ENCODE peak calls at places on chromosomes 1 and 21, in six cellular contexts. U is ovary, H is pancreas, M is heart right ventricle, P is lung, D is aorta. Q is an unnamed sample.

GRCh38 chr1:38153426-38154088 is 107.0 kb upstream of the POU3F1 start:
- DNase-seq in U (no peak), H (no peak), M (no peak), P (no peak), D (no peak), Q (no peak)

GRCh38 chr1:12548279-12549105 is 69.5 kb downstream of the DHRS3 start:
- DNase-seq in U (no peak), H (peak), M (no peak), P (no peak), D (peak), Q (no peak)

GRCh38 chr1:156813750-156814570 is 2.7 kb downstream of the SH2D2A start:
- DNase-seq in U (peak), H (peak), M (peak), P (no peak), D (peak), Q (peak)

GRCh38 chr1:15128520-15129313 is 24.8 kb upstream of the TMEM51 start:
- DNase-seq in U (peak), H (peak), M (peak), P (peak), D (peak), Q (peak)

GRCh38 chr1:27053977-27054376 is 41.3 kb upstream of the TENT5B start:
- DNase-seq in U (no peak), H (no peak), M (no peak), P (no peak), D (no peak), Q (no peak)

GRCh38 chr1:231683439-231684165 is 57.0 kb downstream of the DISC1 start:
- DNase-seq in U (no peak), H (no peak), M (no peak), P (no peak), D (no peak), Q (no peak)

GRCh38 chr21:34771512-34772028 is 102.8 kb downstream of the CLIC6 start:
- DNase-seq in U (no peak), H (no peak), M (no peak), P (no peak), D (no peak), Q (no peak)

GRCh38 chr1:248404024-248404423 is 1.2 kb downstream of the OR2T1 start:
- DNase-seq in U (no peak), H (no peak), M (no peak), P (no peak), D (no peak), Q (no peak)

GRCh38 chr1:42259059-42259738 is 75.8 kb downstream of the FOXJ3 start:
- DNase-seq in U (no peak), H (no peak), M (no peak), P (no peak), D (no peak), Q (no peak)

GRCh38 chr1:153195216-153195615 is 8.0 kb upstream of the LELP1 start:
- DNase-seq in U (no peak), H (no peak), M (no peak), P (no peak), D (no peak), Q (no peak)

GRCh38 chr1:35968396-35968795 is 37.5 kb downstream of the AGO3 start:
- DNase-seq in U (no peak), H (no peak), M (no peak), P (no peak), D (no peak), Q (no peak)

GRCh38 chr1:221903594-221903993 is 161.7 kb upstream of the DUSP10 start:
- DNase-seq in U (no peak), H (no peak), M (no peak), P (no peak), D (no peak), Q (no peak)

GRCh38 chr1:23664837-23665795 is 26.5 kb upstream of the RPL11 start:
- DNase-seq in U (no peak), H (no peak), M (no peak), P (no peak), D (no peak), Q (no peak)

GRCh38 chr1:109762821-109763645 is 690 bp downstream of the EPS8L3 start:
- DNase-seq in U (peak), H (no peak), M (peak), P (no peak), D (peak), Q (no peak)

GRCh38 chr1:1122981-1123480 is 7.1 kb upstream of the C1orf159 start:
- DNase-seq in U (no peak), H (peak), M (no peak), P (no peak), D (no peak), Q (no peak)

GRCh38 chr1:223760833-223761232 is 48.5 kb downstream of the CAPN2 start:
- DNase-seq in U (no peak), H (no peak), M (no peak), P (no peak), D (no peak), Q (no peak)

GRCh38 chr21:16587141-16587570 is 857.4 kb downstream of the USP25 start:
- DNase-seq in U (peak), H (peak), M (peak), P (no peak), D (peak), Q (peak)

GRCh38 chr1:70072239-70072751 is 133.1 kb downstream of the LRRC40 start:
- DNase-seq in U (no peak), H (no peak), M (no peak), P (no peak), D (no peak), Q (no peak)

GRCh38 chr1:31577515-31578191 is 1.3 kb downstream of the TINAGL1 start:
- DNase-seq in U (no peak), H (no peak), M (no peak), P (peak), D (peak), Q (no peak)

GRCh38 chr1:77513839-77514763 is 168.4 kb downstream of the ZZZ3 start:
- DNase-seq in U (peak), H (no peak), M (no peak), P (no peak), D (no peak), Q (no peak)

GRCh38 chr1:220045356-220046051 is 801 bp downstream of the EPRS1 start:
- DNase-seq in U (no peak), H (no peak), M (no peak), P (no peak), D (no peak), Q (no peak)

GRCh38 chr1:181525104-181525721 is 41.9 kb downstream of the CACNA1E start:
- DNase-seq in U (no peak), H (no peak), M (no peak), P (no peak), D (no peak), Q (no peak)

GRCh38 chr21:17775431-17776126 is 43.6 kb downstream of the C21orf91 start:
- DNase-seq in U (no peak), H (no peak), M (no peak), P (no peak), D (no peak), Q (no peak)

GRCh38 chr1:205456383-205456867 is 580 bp upstream of the BLACAT1 start:
- DNase-seq in U (no peak), H (no peak), M (no peak), P (no peak), D (no peak), Q (no peak)

GRCh38 chr1:83029916-83030315 is 969.0 kb downstream of the TTLL7 start:
- DNase-seq in U (no peak), H (no peak), M (no peak), P (no peak), D (no peak), Q (no peak)

GRCh38 chr1:93702102-93702827 is 20.6 kb upstream of the BCAR3 start:
- DNase-seq in U (no peak), H (no peak), M (peak), P (no peak), D (no peak), Q (no peak)

GRCh38 chr1:33424205-33424604 is 6.7 kb downstream of the PHC2 start:
- DNase-seq in U (no peak), H (no peak), M (no peak), P (no peak), D (no peak), Q (no peak)

GRCh38 chr1:7478797-7479499 is 292.1 kb upstream of the VAMP3 start:
- DNase-seq in U (peak), H (peak), M (peak), P (peak), D (no peak), Q (no peak)

GRCh38 chr1:220426989-220427388 is 100.9 kb upstream of the MARK1 start:
- DNase-seq in U (no peak), H (no peak), M (no peak), P (no peak), D (no peak), Q (no peak)

DNA sequence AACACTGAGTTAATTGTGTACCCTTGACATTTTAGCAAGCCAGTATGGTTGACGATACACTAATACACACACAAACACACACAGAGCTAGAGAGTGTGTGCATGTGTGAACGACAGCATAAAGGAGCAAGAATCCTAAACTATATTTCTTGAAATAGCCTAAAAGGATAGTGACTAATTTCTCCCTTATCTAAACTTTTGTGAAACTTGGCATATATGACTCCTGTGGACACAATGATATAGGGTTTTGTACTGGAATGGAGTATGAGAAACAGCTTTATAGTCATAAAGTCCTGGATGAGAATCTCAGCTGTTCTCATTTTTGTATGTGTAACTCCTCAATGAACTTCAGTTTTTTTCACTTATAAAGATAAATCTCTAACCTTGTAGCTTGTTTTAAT is 65.2 kb upstream of the DMRTA2 start:
- DNase-seq in U (no peak), H (no peak), M (no peak), P (no peak), D (no peak), Q (no peak)
- H3K4me3 ChIP-seq in U (no peak), H (no peak), M (no peak), P (no peak), D (no peak), Q (no peak)

DNA sequence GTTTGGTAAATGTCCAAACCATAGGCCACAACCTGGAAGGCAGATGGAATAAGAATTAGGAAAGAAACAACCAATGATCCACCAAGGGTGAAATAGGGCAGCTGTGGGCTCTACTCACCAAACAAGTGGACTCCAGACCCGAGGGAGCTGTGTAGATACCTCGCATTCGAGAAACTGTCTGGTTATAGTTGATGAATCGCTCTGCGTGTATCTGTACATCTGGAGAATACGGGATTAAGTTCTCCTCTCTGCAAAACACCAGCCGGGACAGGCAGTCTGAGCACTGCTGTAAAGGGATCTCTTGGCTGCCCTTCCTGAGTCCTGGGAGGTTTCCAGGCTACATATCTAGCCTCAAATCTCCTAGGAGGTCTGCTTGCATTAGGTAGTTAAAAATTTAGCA is 9.4 kb upstream of the UBR4 start:
- DNase-seq in U (no peak), H (no peak), M (no peak), P (no peak), D (no peak), Q (no peak)
- H3K27ac ChIP-seq in U (no peak), H (no peak), M (peak), P (no peak), D (no peak), Q (no peak)

DNA sequence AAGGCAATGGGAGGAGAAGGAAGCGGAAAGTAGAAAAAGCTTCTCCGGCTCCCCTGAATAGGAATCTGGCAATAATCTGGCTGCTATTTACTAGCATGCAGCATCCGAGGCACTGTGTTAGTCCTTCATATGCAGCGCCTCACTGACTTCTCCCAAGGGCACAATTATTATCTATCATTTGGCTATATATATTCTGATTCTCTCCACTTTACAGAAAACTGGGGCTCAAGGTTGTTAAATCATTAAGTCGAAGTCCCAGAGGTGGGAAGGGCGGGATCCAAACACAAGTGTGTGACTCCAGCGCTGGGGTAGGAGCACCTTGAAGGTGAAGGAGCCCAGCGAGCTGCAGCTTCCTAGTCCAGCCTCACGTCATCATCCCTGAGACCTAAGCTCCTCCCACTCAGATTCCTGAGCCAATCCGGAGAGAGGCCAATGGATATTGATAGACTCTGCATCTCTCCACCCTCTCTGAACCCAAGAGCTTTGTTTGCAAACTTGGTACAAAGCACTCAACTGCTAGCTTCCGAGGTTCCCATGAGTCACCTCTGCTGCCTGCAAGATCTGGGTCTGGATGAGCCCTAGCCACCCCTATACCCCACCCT is 16.6 kb upstream of the EYA3 start:
- DNase-seq in U (peak), H (peak), M (no peak), P (peak), D (no peak), Q (no peak)
- H3K4me3 ChIP-seq in U (no peak), H (no peak), M (no peak), P (no peak), D (peak), Q (no peak)

DNA sequence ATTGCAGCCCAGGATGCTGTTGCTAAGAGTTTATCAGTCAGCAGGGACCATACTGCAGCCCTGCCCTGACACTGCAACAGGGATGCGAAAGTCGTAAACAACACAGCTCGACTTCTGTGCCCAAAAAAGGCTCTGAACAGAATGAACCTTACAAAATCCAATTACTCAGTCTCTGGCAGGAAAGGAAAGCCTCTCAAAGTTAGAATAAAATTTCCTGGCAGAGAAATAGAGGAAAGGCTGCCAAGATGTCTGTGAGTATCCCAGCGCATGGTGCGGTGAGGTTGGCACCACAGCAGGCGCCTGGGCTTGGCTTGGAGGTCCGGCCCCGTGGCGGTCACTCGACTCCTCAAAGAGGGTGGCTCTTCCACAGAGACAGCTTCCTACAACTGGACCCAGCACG is 185.8 kb downstream of the PCP4 start:
- DNase-seq in U (no peak), H (no peak), M (peak), P (no peak), D (peak), Q (peak)
- H3K27ac ChIP-seq in U (no peak), H (no peak), M (no peak), P (no peak), D (peak), Q (no peak)

GRCh38 chr1:160901768-160902167 is 16.8 kb upstream of the ITLN1 start:
- DNase-seq in U (no peak), H (no peak), M (no peak), P (no peak), D (no peak), Q (no peak)
- H3K4me3 ChIP-seq in U (no peak), H (no peak), M (no peak), P (no peak), D (no peak), Q (no peak)

GRCh38 chr1:29195875-29196274 is 14.2 kb upstream of the SRSF4 start:
- DNase-seq in U (peak), H (peak), M (no peak), P (no peak), D (peak), Q (no peak)

GRCh38 chr1:29196863-29197589 is 15.3 kb upstream of the SRSF4 start:
- DNase-seq in U (peak), H (no peak), M (no peak), P (no peak), D (peak), Q (no peak)

GRCh38 chr1:29197590-29197924 is 15.9 kb upstream of the SRSF4 start:
- DNase-seq in U (peak), H (no peak), M (no peak), P (peak), D (no peak), Q (no peak)

GRCh38 chr1:29200905-29201594 is 19.4 kb upstream of the SRSF4 start:
- DNase-seq in U (no peak), H (no peak), M (no peak), P (no peak), D (no peak), Q (no peak)

GRCh38 chr1:29197993-29198392 is 16.3 kb upstream of the SRSF4 start:
- DNase-seq in U (peak), H (no peak), M (no peak), P (no peak), D (peak), Q (no peak)
- H3K27ac ChIP-seq in U (no peak), H (no peak), M (no peak), P (no peak), D (no peak), Q (no peak)

DNA sequence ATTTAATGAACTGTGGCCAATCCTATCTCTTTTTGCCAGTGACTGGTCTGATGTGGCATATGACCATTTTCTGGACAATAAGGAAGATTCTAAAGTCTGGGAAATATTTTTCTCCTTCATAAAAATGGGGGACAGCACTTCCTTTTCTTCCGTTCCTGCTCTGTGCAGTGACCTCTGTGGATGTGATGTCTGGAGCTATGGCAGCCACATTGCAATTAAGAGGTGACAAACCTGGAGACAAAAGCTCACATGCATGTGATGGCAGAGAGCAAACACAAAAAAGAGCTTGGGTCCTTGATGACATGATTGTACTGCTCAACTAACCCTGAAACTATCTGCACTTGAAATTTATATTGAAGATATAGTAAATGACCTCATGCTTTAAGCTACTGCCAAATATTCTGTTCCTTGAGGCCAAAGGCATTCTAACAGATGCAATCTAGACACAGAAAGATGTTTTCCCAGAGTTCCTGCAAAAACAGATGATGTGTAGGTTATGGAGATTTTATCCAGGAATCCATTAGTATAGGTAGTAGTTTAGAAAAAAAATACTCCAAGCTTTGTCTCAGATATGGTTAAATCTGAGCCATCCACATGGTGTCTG is 2.2 kb upstream of the MAGI3 start:
- DNase-seq in U (no peak), H (no peak), M (no peak), P (no peak), D (no peak), Q (no peak)
- H3K4me3 ChIP-seq in U (no peak), H (no peak), M (no peak), P (no peak), D (no peak), Q (no peak)

GRCh38 chr21:15054606-15055239 is 10.1 kb downstream of the NRIP1 start:
- DNase-seq in U (no peak), H (no peak), M (no peak), P (no peak), D (no peak), Q (no peak)

GRCh38 chr21:15053531-15053930 is 11.3 kb downstream of the NRIP1 start:
- DNase-seq in U (no peak), H (no peak), M (no peak), P (no peak), D (no peak), Q (no peak)

GRCh38 chr21:15054089-15054488 is 10.7 kb downstream of the NRIP1 start:
- DNase-seq in U (no peak), H (no peak), M (no peak), P (no peak), D (no peak), Q (no peak)

GRCh38 chr21:15051652-15052554 is 12.9 kb downstream of the NRIP1 start:
- DNase-seq in U (no peak), H (no peak), M (no peak), P (no peak), D (no peak), Q (no peak)

GRCh38 chr21:15050588-15051377 is 14.0 kb downstream of the NRIP1 start:
- DNase-seq in U (no peak), H (no peak), M (no peak), P (no peak), D (no peak), Q (no peak)
- H3K27ac ChIP-seq in U (no peak), H (no peak), M (no peak), P (no peak), D (no peak), Q (peak)

GRCh38 chr1:47710075-47711071 is 272.5 kb downstream of the FOXD2 start:
- DNase-seq in U (peak), H (peak), M (peak), P (peak), D (peak), Q (peak)
- H3K4me3 ChIP-seq in U (peak), H (peak), M (peak), P (no peak), D (peak), Q (peak)

DNA sequence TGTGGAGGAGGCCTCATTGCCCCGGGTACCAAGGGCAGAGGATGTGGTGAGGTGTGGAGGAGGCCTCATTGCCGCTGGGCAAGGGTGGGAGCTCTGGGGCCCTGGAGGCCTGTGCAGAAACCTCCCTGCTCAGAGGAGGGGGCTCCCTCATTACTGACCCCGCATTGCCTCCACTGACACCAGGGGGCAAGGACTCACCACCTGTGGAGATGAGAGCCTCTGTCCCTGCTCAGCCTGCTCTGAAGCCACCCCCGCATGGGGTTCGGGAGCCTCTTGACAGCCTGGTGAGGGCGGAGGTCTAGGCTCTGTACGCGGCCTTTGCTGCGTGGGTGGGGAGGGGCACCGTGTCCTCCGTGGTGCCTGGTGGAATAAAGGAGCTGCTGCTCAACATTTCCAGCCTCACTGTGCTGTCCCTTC is 95.0 kb upstream of the COL6A1 start:
- DNase-seq in U (peak), H (no peak), M (no peak), P (no peak), D (peak), Q (no peak)
- H3K27ac ChIP-seq in U (no peak), H (no peak), M (peak), P (no peak), D (peak), Q (peak)